ENCODE peak calls at places on chromosomes 13 and 19, in six cellular contexts. One of them, this sample, is unnamed.

GRCh38 chr19:32296694-32297093 is 48.7 kb upstream of the ZNF507 start:
- DNase-seq in activated CD4-positive, alpha-beta T cell treated with anti-CD3 and anti-CD28 coated beads, Interleukin-2, amount 50 U/mL, for 48 hours: no peak
- DNase-seq in stimulated activated CD8-positive, alpha-beta memory T cell treated with anti-CD3 and anti-CD28 coated beads, Interleukin-7, amount 100 ng/mL, for 1 hour: no peak
- DNase-seq in GDM1: no peak
- DNase-seq in mammary epithelial cell: no peak
- DNase-seq in neural progenitor cell: no peak
- DNase-seq in this sample: no peak

GRCh38 chr13:19606152-19606551 is 27.3 kb upstream of the MPHOSPH8 start:
- DNase-seq in activated CD4-positive, alpha-beta T cell treated with anti-CD3 and anti-CD28 coated beads, Interleukin-2, amount 50 U/mL, for 48 hours: no peak
- DNase-seq in stimulated activated CD8-positive, alpha-beta memory T cell treated with anti-CD3 and anti-CD28 coated beads, Interleukin-7, amount 100 ng/mL, for 1 hour: no peak
- DNase-seq in GDM1: no peak
- DNase-seq in mammary epithelial cell: peak; percentile 82
- DNase-seq in neural progenitor cell: no peak
- DNase-seq in this sample: peak; percentile 17

GRCh38 chr13:76503756-76504155 is 382.4 kb downstream of the KCTD12 start:
- DNase-seq in activated CD4-positive, alpha-beta T cell treated with anti-CD3 and anti-CD28 coated beads, Interleukin-2, amount 50 U/mL, for 48 hours: no peak
- DNase-seq in stimulated activated CD8-positive, alpha-beta memory T cell treated with anti-CD3 and anti-CD28 coated beads, Interleukin-7, amount 100 ng/mL, for 1 hour: no peak
- DNase-seq in GDM1: no peak
- DNase-seq in mammary epithelial cell: no peak
- DNase-seq in neural progenitor cell: no peak
- DNase-seq in this sample: no peak

GRCh38 chr13:106182404-106182803 is 353.1 kb downstream of the EFNB2 start:
- DNase-seq in activated CD4-positive, alpha-beta T cell treated with anti-CD3 and anti-CD28 coated beads, Interleukin-2, amount 50 U/mL, for 48 hours: no peak
- DNase-seq in stimulated activated CD8-positive, alpha-beta memory T cell treated with anti-CD3 and anti-CD28 coated beads, Interleukin-7, amount 100 ng/mL, for 1 hour: no peak
- DNase-seq in GDM1: peak; percentile 16
- DNase-seq in mammary epithelial cell: peak; percentile 92
- DNase-seq in neural progenitor cell: no peak
- DNase-seq in this sample: no peak

GRCh38 chr13:41178040-41178439 is 16.3 kb downstream of the KBTBD7 start:
- DNase-seq in activated CD4-positive, alpha-beta T cell treated with anti-CD3 and anti-CD28 coated beads, Interleukin-2, amount 50 U/mL, for 48 hours: no peak
- DNase-seq in stimulated activated CD8-positive, alpha-beta memory T cell treated with anti-CD3 and anti-CD28 coated beads, Interleukin-7, amount 100 ng/mL, for 1 hour: no peak
- DNase-seq in GDM1: no peak
- DNase-seq in mammary epithelial cell: peak; percentile 20
- DNase-seq in neural progenitor cell: no peak
- DNase-seq in this sample: no peak

GRCh38 chr13:73224708-73225107 is 165.9 kb downstream of the KLF5 start:
- DNase-seq in activated CD4-positive, alpha-beta T cell treated with anti-CD3 and anti-CD28 coated beads, Interleukin-2, amount 50 U/mL, for 48 hours: no peak
- DNase-seq in stimulated activated CD8-positive, alpha-beta memory T cell treated with anti-CD3 and anti-CD28 coated beads, Interleukin-7, amount 100 ng/mL, for 1 hour: no peak
- DNase-seq in GDM1: no peak
- DNase-seq in mammary epithelial cell: peak; percentile 85
- DNase-seq in neural progenitor cell: no peak
- DNase-seq in this sample: no peak

GRCh38 chr13:114311908-114312307 is 2.4 kb upstream of the CHAMP1 start:
- DNase-seq in activated CD4-positive, alpha-beta T cell treated with anti-CD3 and anti-CD28 coated beads, Interleukin-2, amount 50 U/mL, for 48 hours: no peak
- DNase-seq in stimulated activated CD8-positive, alpha-beta memory T cell treated with anti-CD3 and anti-CD28 coated beads, Interleukin-7, amount 100 ng/mL, for 1 hour: no peak
- DNase-seq in GDM1: no peak
- DNase-seq in mammary epithelial cell: no peak
- DNase-seq in neural progenitor cell: no peak
- DNase-seq in this sample: no peak

GRCh38 chr13:53028637-53029121 is at the start of gene OLFM4:
- DNase-seq in activated CD4-positive, alpha-beta T cell treated with anti-CD3 and anti-CD28 coated beads, Interleukin-2, amount 50 U/mL, for 48 hours: no peak
- DNase-seq in stimulated activated CD8-positive, alpha-beta memory T cell treated with anti-CD3 and anti-CD28 coated beads, Interleukin-7, amount 100 ng/mL, for 1 hour: no peak
- DNase-seq in GDM1: no peak
- DNase-seq in mammary epithelial cell: no peak
- DNase-seq in neural progenitor cell: no peak
- DNase-seq in this sample: no peak

GRCh38 chr19:58400638-58400915 is 5.1 kb downstream of the RNF225 start:
- DNase-seq in activated CD4-positive, alpha-beta T cell treated with anti-CD3 and anti-CD28 coated beads, Interleukin-2, amount 50 U/mL, for 48 hours: no peak
- DNase-seq in stimulated activated CD8-positive, alpha-beta memory T cell treated with anti-CD3 and anti-CD28 coated beads, Interleukin-7, amount 100 ng/mL, for 1 hour: no peak
- DNase-seq in GDM1: no peak
- DNase-seq in mammary epithelial cell: no peak
- DNase-seq in neural progenitor cell: no peak
- DNase-seq in this sample: no peak

This sample was measured in erythroblast.